ENCODE peak calls at places on chromosomes 12 and 14, in seven cellular contexts. One of them, this sample, is unnamed.

GRCh38 chr12:126784328-126784921 is 1482.5 kb upstream of the TMEM132C start:
- DNase-seq in T-cell: no peak
- DNase-seq in AG08396: peak
- DNase-seq in uterus: no peak
- DNase-seq in NCI-H146: peak
- DNase-seq in activated B cell treated with CpG ODN at 0.5 μM for 24 hours: no peak
- DNase-seq in ascending aorta: no peak
- DNase-seq in this sample: peak

GRCh38 chr12:47145188-47145587 is 65.4 kb upstream of the AMIGO2 start:
- DNase-seq in T-cell: no peak
- DNase-seq in AG08396: no peak
- DNase-seq in uterus: no peak
- DNase-seq in NCI-H146: no peak
- DNase-seq in activated B cell treated with CpG ODN at 0.5 μM for 24 hours: no peak
- DNase-seq in ascending aorta: no peak
- DNase-seq in this sample: no peak

GRCh38 chr14:98984719-98985041 is 287.3 kb downstream of the BCL11B start:
- DNase-seq in T-cell: peak
- DNase-seq in AG08396: no peak
- DNase-seq in uterus: no peak
- DNase-seq in NCI-H146: no peak
- DNase-seq in activated B cell treated with CpG ODN at 0.5 μM for 24 hours: no peak
- DNase-seq in ascending aorta: no peak
- DNase-seq in this sample: peak

GRCh38 chr14:67963545-67963944 is 144.0 kb downstream of the RAD51B start:
- DNase-seq in T-cell: no peak
- DNase-seq in AG08396: no peak
- DNase-seq in uterus: no peak
- DNase-seq in NCI-H146: no peak
- DNase-seq in activated B cell treated with CpG ODN at 0.5 μM for 24 hours: no peak
- DNase-seq in ascending aorta: no peak
- DNase-seq in this sample: no peak

GRCh38 chr14:38202444-38203191 is 5.1 kb upstream of the SSTR1 start:
- DNase-seq in T-cell: no peak
- DNase-seq in AG08396: no peak
- DNase-seq in uterus: no peak
- DNase-seq in NCI-H146: no peak
- DNase-seq in activated B cell treated with CpG ODN at 0.5 μM for 24 hours: no peak
- DNase-seq in ascending aorta: no peak
- DNase-seq in this sample: no peak

GRCh38 chr12:12887471-12887870 is 3.9 kb upstream of the GPRC5A start:
- DNase-seq in T-cell: no peak
- DNase-seq in AG08396: no peak
- DNase-seq in uterus: no peak
- DNase-seq in NCI-H146: no peak
- DNase-seq in activated B cell treated with CpG ODN at 0.5 μM for 24 hours: no peak
- DNase-seq in ascending aorta: no peak
- DNase-seq in this sample: no peak

GRCh38 chr12:9214536-9214935 is 6.3 kb upstream of the PZP start:
- DNase-seq in T-cell: no peak
- DNase-seq in AG08396: no peak
- DNase-seq in uterus: no peak
- DNase-seq in NCI-H146: no peak
- DNase-seq in activated B cell treated with CpG ODN at 0.5 μM for 24 hours: no peak
- DNase-seq in ascending aorta: no peak
- DNase-seq in this sample: no peak

GRCh38 chr12:2238111-2238510 is 185.3 kb downstream of the CACNA1C start:
- DNase-seq in T-cell: no peak
- DNase-seq in AG08396: no peak
- DNase-seq in uterus: no peak
- DNase-seq in NCI-H146: no peak
- DNase-seq in activated B cell treated with CpG ODN at 0.5 μM for 24 hours: no peak
- DNase-seq in ascending aorta: no peak
- DNase-seq in this sample: no peak

GRCh38 chr14:94946244-94946643 is 176.3 kb upstream of the GSC start:
- DNase-seq in T-cell: peak
- DNase-seq in AG08396: no peak
- DNase-seq in uterus: no peak
- DNase-seq in NCI-H146: no peak
- DNase-seq in activated B cell treated with CpG ODN at 0.5 μM for 24 hours: no peak
- DNase-seq in ascending aorta: no peak
- DNase-seq in this sample: no peak

GRCh38 chr12:124554429-124555029 is 12.9 kb downstream of the NCOR2 start:
- DNase-seq in T-cell: no peak
- DNase-seq in AG08396: no peak
- DNase-seq in uterus: no peak
- DNase-seq in NCI-H146: no peak
- DNase-seq in activated B cell treated with CpG ODN at 0.5 μM for 24 hours: no peak
- DNase-seq in ascending aorta: no peak
- DNase-seq in this sample: no peak

GRCh38 chr14:58772814-58773620 is 135.3 kb downstream of the DACT1 start:
- DNase-seq in T-cell: no peak
- DNase-seq in AG08396: no peak
- DNase-seq in uterus: no peak
- DNase-seq in NCI-H146: peak
- DNase-seq in activated B cell treated with CpG ODN at 0.5 μM for 24 hours: no peak
- DNase-seq in ascending aorta: no peak
- DNase-seq in this sample: no peak

GRCh38 chr12:31300341-31300740 is 25.6 kb downstream of the SINHCAF start:
- DNase-seq in T-cell: no peak
- DNase-seq in AG08396: no peak
- DNase-seq in uterus: no peak
- DNase-seq in NCI-H146: no peak
- DNase-seq in activated B cell treated with CpG ODN at 0.5 μM for 24 hours: no peak
- DNase-seq in ascending aorta: no peak
- DNase-seq in this sample: no peak

GRCh38 chr14:67413806-67414769 is 2.1 kb upstream of the PLEK2 start:
- DNase-seq in T-cell: no peak
- DNase-seq in AG08396: peak
- DNase-seq in uterus: no peak
- DNase-seq in NCI-H146: no peak
- DNase-seq in activated B cell treated with CpG ODN at 0.5 μM for 24 hours: no peak
- DNase-seq in ascending aorta: peak
- DNase-seq in this sample: peak

GRCh38 chr12:103482365-103482764 is 13.4 kb downstream of the C12orf42 start:
- DNase-seq in T-cell: no peak
- DNase-seq in AG08396: no peak
- DNase-seq in uterus: no peak
- DNase-seq in NCI-H146: no peak
- DNase-seq in activated B cell treated with CpG ODN at 0.5 μM for 24 hours: no peak
- DNase-seq in ascending aorta: no peak
- DNase-seq in this sample: no peak

GRCh38 chr14:78141590-78141989 is 28.6 kb upstream of the NRXN3 start:
- DNase-seq in T-cell: no peak
- DNase-seq in AG08396: no peak
- DNase-seq in uterus: no peak
- DNase-seq in NCI-H146: no peak
- DNase-seq in activated B cell treated with CpG ODN at 0.5 μM for 24 hours: no peak
- DNase-seq in ascending aorta: no peak
- DNase-seq in this sample: no peak

GRCh38 chr12:49583361-49584094 is 15.6 kb upstream of the MCRS1 start:
- DNase-seq in T-cell: no peak
- DNase-seq in AG08396: peak
- DNase-seq in uterus: no peak
- DNase-seq in NCI-H146: no peak
- DNase-seq in activated B cell treated with CpG ODN at 0.5 μM for 24 hours: no peak
- DNase-seq in ascending aorta: peak
- DNase-seq in this sample: no peak

GRCh38 chr12:5371636-5372035 is 60.3 kb upstream of the NTF3 start:
- DNase-seq in T-cell: no peak
- DNase-seq in AG08396: no peak
- DNase-seq in uterus: no peak
- DNase-seq in NCI-H146: no peak
- DNase-seq in activated B cell treated with CpG ODN at 0.5 μM for 24 hours: no peak
- DNase-seq in ascending aorta: no peak
- DNase-seq in this sample: no peak

GRCh38 chr14:64614992-64615391 is 65.2 kb downstream of the PPP1R36 start:
- DNase-seq in T-cell: no peak
- DNase-seq in AG08396: no peak
- DNase-seq in uterus: no peak
- DNase-seq in NCI-H146: peak
- DNase-seq in activated B cell treated with CpG ODN at 0.5 μM for 24 hours: no peak
- DNase-seq in ascending aorta: no peak
- DNase-seq in this sample: no peak

GRCh38 chr14:105605501-105606304 is 79.3 kb downstream of the TMEM121 start:
- DNase-seq in T-cell: no peak
- DNase-seq in AG08396: no peak
- DNase-seq in uterus: no peak
- DNase-seq in NCI-H146: no peak
- DNase-seq in activated B cell treated with CpG ODN at 0.5 μM for 24 hours: peak
- DNase-seq in ascending aorta: peak
- DNase-seq in this sample: no peak

GRCh38 chr14:70803321-70804110 is 5.8 kb downstream of the MAP3K9 start:
- DNase-seq in T-cell: no peak
- DNase-seq in AG08396: no peak
- DNase-seq in uterus: no peak
- DNase-seq in NCI-H146: no peak
- DNase-seq in activated B cell treated with CpG ODN at 0.5 μM for 24 hours: no peak
- DNase-seq in ascending aorta: no peak
- DNase-seq in this sample: no peak

GRCh38 chr12:122533841-122534240 is 6.8 kb downstream of the KNTC1 start:
- DNase-seq in T-cell: no peak
- DNase-seq in AG08396: no peak
- DNase-seq in uterus: no peak
- DNase-seq in NCI-H146: no peak
- DNase-seq in activated B cell treated with CpG ODN at 0.5 μM for 24 hours: no peak
- DNase-seq in ascending aorta: no peak
- DNase-seq in this sample: no peak

GRCh38 chr12:48978741-48979601 is 849 bp downstream of the WNT1 start:
- DNase-seq in T-cell: no peak
- DNase-seq in AG08396: no peak
- DNase-seq in uterus: no peak
- DNase-seq in NCI-H146: no peak
- DNase-seq in activated B cell treated with CpG ODN at 0.5 μM for 24 hours: no peak
- DNase-seq in ascending aorta: no peak
- DNase-seq in this sample: no peak

GRCh38 chr12:41619705-41620104 is 431.6 kb downstream of the PDZRN4 start:
- DNase-seq in T-cell: no peak
- DNase-seq in AG08396: no peak
- DNase-seq in uterus: no peak
- DNase-seq in NCI-H146: peak
- DNase-seq in activated B cell treated with CpG ODN at 0.5 μM for 24 hours: no peak
- DNase-seq in ascending aorta: no peak
- DNase-seq in this sample: no peak

GRCh38 chr14:60736494-60736893 is 1.9 kb downstream of the MNAT1 start:
- DNase-seq in T-cell: no peak
- DNase-seq in AG08396: peak
- DNase-seq in uterus: no peak
- DNase-seq in NCI-H146: no peak
- DNase-seq in activated B cell treated with CpG ODN at 0.5 μM for 24 hours: no peak
- DNase-seq in ascending aorta: no peak
- DNase-seq in this sample: no peak

GRCh38 chr12:120703311-120703942 is 6.8 kb upstream of the UNC119B start:
- DNase-seq in T-cell: no peak
- DNase-seq in AG08396: no peak
- DNase-seq in uterus: no peak
- DNase-seq in NCI-H146: no peak
- DNase-seq in activated B cell treated with CpG ODN at 0.5 μM for 24 hours: no peak
- DNase-seq in ascending aorta: no peak
- DNase-seq in this sample: no peak

GRCh38 chr14:51328942-51329350 is 88.9 kb downstream of the TMX1 start:
- DNase-seq in T-cell: no peak
- DNase-seq in AG08396: peak
- DNase-seq in uterus: no peak
- DNase-seq in NCI-H146: no peak
- DNase-seq in activated B cell treated with CpG ODN at 0.5 μM for 24 hours: no peak
- DNase-seq in ascending aorta: no peak
- DNase-seq in this sample: no peak

GRCh38 chr14:31945701-31946100 is 131.4 kb upstream of the ARHGAP5 start:
- DNase-seq in T-cell: no peak
- DNase-seq in AG08396: no peak
- DNase-seq in uterus: no peak
- DNase-seq in NCI-H146: peak
- DNase-seq in activated B cell treated with CpG ODN at 0.5 μM for 24 hours: no peak
- DNase-seq in ascending aorta: no peak
- DNase-seq in this sample: no peak

GRCh38 chr14:66649515-66649914 is 141.6 kb downstream of the GPHN start:
- DNase-seq in T-cell: no peak
- DNase-seq in AG08396: no peak
- DNase-seq in uterus: no peak
- DNase-seq in NCI-H146: no peak
- DNase-seq in activated B cell treated with CpG ODN at 0.5 μM for 24 hours: no peak
- DNase-seq in ascending aorta: no peak
- DNase-seq in this sample: no peak

GRCh38 chr14:104142136-104143041 is 4.0 kb downstream of the KIF26A start:
- DNase-seq in T-cell: no peak
- DNase-seq in AG08396: no peak
- DNase-seq in uterus: no peak
- DNase-seq in NCI-H146: no peak
- DNase-seq in activated B cell treated with CpG ODN at 0.5 μM for 24 hours: peak
- DNase-seq in ascending aorta: peak
- DNase-seq in this sample: no peak

GRCh38 chr12:1138691-1139090 is 147.7 kb downstream of the ERC1 start:
- DNase-seq in T-cell: no peak
- DNase-seq in AG08396: no peak
- DNase-seq in uterus: no peak
- DNase-seq in NCI-H146: no peak
- DNase-seq in activated B cell treated with CpG ODN at 0.5 μM for 24 hours: no peak
- DNase-seq in ascending aorta: no peak
- DNase-seq in this sample: no peak

GRCh38 chr14:25846232-25846631 is 751.6 kb downstream of the NOVA1 start:
- DNase-seq in T-cell: no peak
- DNase-seq in AG08396: no peak
- DNase-seq in uterus: no peak
- DNase-seq in NCI-H146: no peak
- DNase-seq in activated B cell treated with CpG ODN at 0.5 μM for 24 hours: no peak
- DNase-seq in ascending aorta: no peak
- DNase-seq in this sample: no peak

GRCh38 chr12:32505067-32505466 is 105.7 kb downstream of the FGD4 start:
- DNase-seq in T-cell: no peak
- DNase-seq in AG08396: no peak
- DNase-seq in uterus: no peak
- DNase-seq in NCI-H146: no peak
- DNase-seq in activated B cell treated with CpG ODN at 0.5 μM for 24 hours: no peak
- DNase-seq in ascending aorta: no peak
- DNase-seq in this sample: no peak

GRCh38 chr14:50770586-50770985 is 60.4 kb downstream of the NIN start:
- DNase-seq in T-cell: no peak
- DNase-seq in AG08396: no peak
- DNase-seq in uterus: no peak
- DNase-seq in NCI-H146: no peak
- DNase-seq in activated B cell treated with CpG ODN at 0.5 μM for 24 hours: no peak
- DNase-seq in ascending aorta: no peak
- DNase-seq in this sample: no peak

GRCh38 chr14:65866422-65866821 is 453.9 kb downstream of the FUT8 start:
- DNase-seq in T-cell: no peak
- DNase-seq in AG08396: peak
- DNase-seq in uterus: no peak
- DNase-seq in NCI-H146: no peak
- DNase-seq in activated B cell treated with CpG ODN at 0.5 μM for 24 hours: no peak
- DNase-seq in ascending aorta: no peak
- DNase-seq in this sample: no peak

GRCh38 chr12:75812341-75813018 is 219.1 kb downstream of the PHLDA1 start:
- DNase-seq in T-cell: no peak
- DNase-seq in AG08396: peak
- DNase-seq in uterus: peak
- DNase-seq in NCI-H146: peak
- DNase-seq in activated B cell treated with CpG ODN at 0.5 μM for 24 hours: no peak
- DNase-seq in ascending aorta: no peak
- DNase-seq in this sample: no peak

GRCh38 chr14:68669644-68670343 is 123.1 kb downstream of the ZFP36L1 start:
- DNase-seq in T-cell: no peak
- DNase-seq in AG08396: no peak
- DNase-seq in uterus: peak
- DNase-seq in NCI-H146: no peak
- DNase-seq in activated B cell treated with CpG ODN at 0.5 μM for 24 hours: no peak
- DNase-seq in ascending aorta: peak
- DNase-seq in this sample: no peak

GRCh38 chr12:15741082-15741481 is 48.1 kb downstream of the EPS8 start:
- DNase-seq in T-cell: no peak
- DNase-seq in AG08396: peak
- DNase-seq in uterus: no peak
- DNase-seq in NCI-H146: no peak
- DNase-seq in activated B cell treated with CpG ODN at 0.5 μM for 24 hours: no peak
- DNase-seq in ascending aorta: no peak
- DNase-seq in this sample: no peak

This sample was measured in K562.